ENCODE peak calls at places on chromosomes 2 and 18, in eight cellular contexts. One of them, this sample, is unnamed.

GRCh38 chr18:23563377-23564043 is 22.8 kb downstream of the NPC1 start:
- DNase-seq in fibroblast of lung: peak
- DNase-seq in small intestine: no peak
- DNase-seq in left lung: no peak
- DNase-seq in fibroblast of pulmonary artery: peak
- DNase-seq in hepatocyte: no peak
- DNase-seq in PC-3: no peak
- DNase-seq in mesendoderm: no peak
- DNase-seq in this sample: no peak

GRCh38 chr2:168663993-168664392 is 138.4 kb upstream of the NOSTRIN start:
- DNase-seq in fibroblast of lung: peak
- DNase-seq in small intestine: no peak
- DNase-seq in left lung: no peak
- DNase-seq in fibroblast of pulmonary artery: peak
- DNase-seq in hepatocyte: no peak
- DNase-seq in PC-3: no peak
- DNase-seq in mesendoderm: peak
- DNase-seq in this sample: no peak

GRCh38 chr2:82913566-82913965 is 1545.5 kb downstream of the SUCLG1 start:
- DNase-seq in fibroblast of lung: peak
- DNase-seq in small intestine: no peak
- DNase-seq in left lung: no peak
- DNase-seq in fibroblast of pulmonary artery: no peak
- DNase-seq in hepatocyte: no peak
- DNase-seq in PC-3: no peak
- DNase-seq in mesendoderm: no peak
- DNase-seq in this sample: no peak

GRCh38 chr2:152542995-152543481 is 174.2 kb downstream of the PRPF40A start:
- DNase-seq in fibroblast of lung: peak
- DNase-seq in small intestine: no peak
- DNase-seq in left lung: no peak
- DNase-seq in fibroblast of pulmonary artery: peak
- DNase-seq in hepatocyte: peak
- DNase-seq in PC-3: peak
- DNase-seq in mesendoderm: peak
- DNase-seq in this sample: no peak

GRCh38 chr18:66560092-66560491 is 43.8 kb downstream of the CDH19 start:
- DNase-seq in fibroblast of lung: peak
- DNase-seq in small intestine: peak
- DNase-seq in left lung: no peak
- DNase-seq in fibroblast of pulmonary artery: peak
- DNase-seq in hepatocyte: peak
- DNase-seq in PC-3: peak
- DNase-seq in mesendoderm: peak
- DNase-seq in this sample: no peak

GRCh38 chr2:172172513-172173217 is 70.0 kb upstream of the DLX2 start:
- DNase-seq in fibroblast of lung: peak
- DNase-seq in small intestine: peak
- DNase-seq in left lung: peak
- DNase-seq in fibroblast of pulmonary artery: peak
- DNase-seq in hepatocyte: peak
- DNase-seq in PC-3: peak
- DNase-seq in mesendoderm: peak
- DNase-seq in this sample: peak

GRCh38 chr2:197477764-197478163 is 21.9 kb downstream of the HSPD1 start:
- DNase-seq in fibroblast of lung: no peak
- DNase-seq in small intestine: no peak
- DNase-seq in left lung: no peak
- DNase-seq in fibroblast of pulmonary artery: no peak
- DNase-seq in hepatocyte: no peak
- DNase-seq in PC-3: no peak
- DNase-seq in mesendoderm: no peak
- DNase-seq in this sample: no peak

GRCh38 chr2:217875556-217876252 is 127.1 kb downstream of the TNS1 start:
- DNase-seq in fibroblast of lung: no peak
- DNase-seq in small intestine: no peak
- DNase-seq in left lung: no peak
- DNase-seq in fibroblast of pulmonary artery: no peak
- DNase-seq in hepatocyte: no peak
- DNase-seq in PC-3: no peak
- DNase-seq in mesendoderm: no peak
- DNase-seq in this sample: no peak

GRCh38 chr2:216849987-216850386 is 9.9 kb downstream of the TNP1 start:
- DNase-seq in fibroblast of lung: no peak
- DNase-seq in small intestine: peak
- DNase-seq in left lung: no peak
- DNase-seq in fibroblast of pulmonary artery: peak
- DNase-seq in hepatocyte: no peak
- DNase-seq in PC-3: peak
- DNase-seq in mesendoderm: no peak
- DNase-seq in this sample: no peak

GRCh38 chr18:48819276-48819675 is 131.5 kb downstream of the SMAD7 start:
- DNase-seq in fibroblast of lung: no peak
- DNase-seq in small intestine: peak
- DNase-seq in left lung: peak
- DNase-seq in fibroblast of pulmonary artery: no peak
- DNase-seq in hepatocyte: no peak
- DNase-seq in PC-3: no peak
- DNase-seq in mesendoderm: no peak
- DNase-seq in this sample: no peak

GRCh38 chr2:151409601-151410484 is at the start of gene RIF1:
- DNase-seq in fibroblast of lung: peak
- DNase-seq in small intestine: peak
- DNase-seq in left lung: peak
- DNase-seq in fibroblast of pulmonary artery: peak
- DNase-seq in hepatocyte: peak
- DNase-seq in PC-3: peak
- DNase-seq in mesendoderm: peak
- DNase-seq in this sample: peak

GRCh38 chr2:151410485-151410833 is 757 bp downstream of the RIF1 start:
- DNase-seq in fibroblast of lung: no peak
- DNase-seq in small intestine: no peak
- DNase-seq in left lung: peak
- DNase-seq in fibroblast of pulmonary artery: peak
- DNase-seq in hepatocyte: peak
- DNase-seq in PC-3: peak
- DNase-seq in mesendoderm: peak
- DNase-seq in this sample: peak

GRCh38 chr2:151405376-151405775 is 4.3 kb upstream of the RIF1 start:
- DNase-seq in fibroblast of lung: no peak
- DNase-seq in small intestine: no peak
- DNase-seq in left lung: no peak
- DNase-seq in fibroblast of pulmonary artery: no peak
- DNase-seq in hepatocyte: no peak
- DNase-seq in PC-3: no peak
- DNase-seq in mesendoderm: no peak
- DNase-seq in this sample: no peak

GRCh38 chr2:151407281-151407680 is 2.4 kb upstream of the RIF1 start:
- DNase-seq in fibroblast of lung: no peak
- DNase-seq in small intestine: no peak
- DNase-seq in left lung: no peak
- DNase-seq in fibroblast of pulmonary artery: peak
- DNase-seq in hepatocyte: no peak
- DNase-seq in PC-3: no peak
- DNase-seq in mesendoderm: no peak
- DNase-seq in this sample: no peak

GRCh38 chr2:151408788-151409600 is 708 bp upstream of the RIF1 start:
- DNase-seq in fibroblast of lung: no peak
- DNase-seq in small intestine: no peak
- DNase-seq in left lung: peak
- DNase-seq in fibroblast of pulmonary artery: no peak
- DNase-seq in hepatocyte: no peak
- DNase-seq in PC-3: no peak
- DNase-seq in mesendoderm: peak
- DNase-seq in this sample: peak
- H3K4me3 ChIP-seq in fibroblast of lung: no peak
- H3K4me3 ChIP-seq in small intestine: no peak
- H3K4me3 ChIP-seq in left lung: peak
- H3K4me3 ChIP-seq in fibroblast of pulmonary artery: peak
- H3K4me3 ChIP-seq in hepatocyte: no peak
- H3K4me3 ChIP-seq in PC-3: peak
- H3K4me3 ChIP-seq in mesendoderm: no peak
- H3K4me3 ChIP-seq in this sample: peak

GRCh38 chr18:5214583-5215351 is 17.7 kb upstream of the AKAIN1 start:
- DNase-seq in fibroblast of lung: no peak
- DNase-seq in small intestine: no peak
- DNase-seq in left lung: no peak
- DNase-seq in fibroblast of pulmonary artery: no peak
- DNase-seq in hepatocyte: no peak
- DNase-seq in PC-3: no peak
- DNase-seq in mesendoderm: no peak
- DNase-seq in this sample: no peak
- H3K4me3 ChIP-seq in fibroblast of lung: no peak
- H3K4me3 ChIP-seq in small intestine: no peak
- H3K4me3 ChIP-seq in left lung: no peak
- H3K4me3 ChIP-seq in fibroblast of pulmonary artery: no peak
- H3K4me3 ChIP-seq in hepatocyte: no peak
- H3K4me3 ChIP-seq in PC-3: no peak
- H3K4me3 ChIP-seq in mesendoderm: no peak
- H3K4me3 ChIP-seq in this sample: no peak

GRCh38 chr2:74513605-74514367 is 464 bp upstream of the TLX2 start:
- DNase-seq in fibroblast of lung: no peak
- DNase-seq in small intestine: no peak
- DNase-seq in left lung: no peak
- DNase-seq in fibroblast of pulmonary artery: no peak
- DNase-seq in hepatocyte: no peak
- DNase-seq in PC-3: peak
- DNase-seq in mesendoderm: no peak
- DNase-seq in this sample: peak
- H3K4me3 ChIP-seq in fibroblast of lung: no peak
- H3K4me3 ChIP-seq in small intestine: no peak
- H3K4me3 ChIP-seq in left lung: no peak
- H3K4me3 ChIP-seq in fibroblast of pulmonary artery: no peak
- H3K4me3 ChIP-seq in hepatocyte: no peak
- H3K4me3 ChIP-seq in PC-3: peak
- H3K4me3 ChIP-seq in mesendoderm: no peak
- H3K4me3 ChIP-seq in this sample: peak

DNA sequence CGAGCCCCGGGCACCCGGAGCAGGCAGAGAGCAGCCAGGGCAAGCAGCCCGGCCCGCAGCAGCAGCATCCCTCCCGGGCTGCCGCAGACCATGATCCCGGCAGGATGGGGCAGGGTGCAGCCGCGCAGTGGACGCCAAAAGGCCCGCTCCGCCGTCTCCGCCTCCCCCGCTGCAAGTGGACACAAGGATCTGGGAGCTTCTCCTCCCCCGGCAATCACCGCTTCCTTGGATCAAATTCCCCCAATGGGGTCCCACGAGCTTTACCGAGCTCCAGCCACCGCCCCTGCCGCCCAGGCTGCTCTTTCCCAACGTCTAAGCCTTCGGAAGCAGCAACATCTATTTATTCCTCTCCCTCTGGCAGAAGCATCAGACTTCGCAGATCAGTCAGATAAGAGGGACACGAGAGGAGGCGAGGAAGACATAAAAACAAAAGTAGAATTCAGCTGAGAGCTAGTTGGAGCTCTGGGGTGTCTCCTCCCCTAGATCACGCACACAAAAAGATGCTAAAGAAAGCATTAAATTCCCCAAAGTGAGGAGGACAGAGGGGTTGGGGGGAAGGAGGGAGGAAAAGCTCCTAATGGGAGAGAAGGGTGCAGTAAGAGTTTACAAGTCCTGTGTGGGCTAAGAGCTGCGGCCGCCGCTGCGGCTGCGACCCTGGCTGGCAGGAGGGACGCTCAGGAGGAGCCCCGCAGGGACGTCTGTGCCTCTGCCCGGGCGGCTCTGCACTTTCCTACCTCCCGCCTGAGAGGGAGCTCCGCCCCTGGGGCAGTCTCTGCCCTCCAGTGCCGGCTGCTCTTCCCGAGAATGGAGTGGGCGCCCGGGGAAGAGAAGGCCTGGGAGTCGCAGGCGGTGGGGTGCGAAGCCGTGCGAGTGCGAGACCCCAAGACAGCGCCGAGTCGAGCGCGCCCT is at the start of gene FRZB:
- DNase-seq in fibroblast of lung: peak
- DNase-seq in small intestine: peak
- DNase-seq in left lung: peak
- DNase-seq in fibroblast of pulmonary artery: peak
- DNase-seq in hepatocyte: peak
- DNase-seq in PC-3: peak
- DNase-seq in mesendoderm: peak
- DNase-seq in this sample: peak
- H3K4me3 ChIP-seq in fibroblast of lung: peak
- H3K4me3 ChIP-seq in small intestine: peak
- H3K4me3 ChIP-seq in left lung: peak
- H3K4me3 ChIP-seq in fibroblast of pulmonary artery: peak
- H3K4me3 ChIP-seq in hepatocyte: peak
- H3K4me3 ChIP-seq in PC-3: peak
- H3K4me3 ChIP-seq in mesendoderm: peak
- H3K4me3 ChIP-seq in this sample: peak

GRCh38 chr2:128384446-128384845 is 65.8 kb upstream of the HS6ST1 start:
- DNase-seq in fibroblast of lung: no peak
- DNase-seq in small intestine: no peak
- DNase-seq in left lung: peak
- DNase-seq in fibroblast of pulmonary artery: no peak
- DNase-seq in hepatocyte: no peak
- DNase-seq in PC-3: no peak
- DNase-seq in mesendoderm: no peak
- DNase-seq in this sample: no peak
- H3K4me3 ChIP-seq in fibroblast of lung: no peak
- H3K4me3 ChIP-seq in small intestine: no peak
- H3K4me3 ChIP-seq in left lung: no peak
- H3K4me3 ChIP-seq in fibroblast of pulmonary artery: no peak
- H3K4me3 ChIP-seq in hepatocyte: no peak
- H3K4me3 ChIP-seq in PC-3: no peak
- H3K4me3 ChIP-seq in mesendoderm: no peak
- H3K4me3 ChIP-seq in this sample: no peak

DNA sequence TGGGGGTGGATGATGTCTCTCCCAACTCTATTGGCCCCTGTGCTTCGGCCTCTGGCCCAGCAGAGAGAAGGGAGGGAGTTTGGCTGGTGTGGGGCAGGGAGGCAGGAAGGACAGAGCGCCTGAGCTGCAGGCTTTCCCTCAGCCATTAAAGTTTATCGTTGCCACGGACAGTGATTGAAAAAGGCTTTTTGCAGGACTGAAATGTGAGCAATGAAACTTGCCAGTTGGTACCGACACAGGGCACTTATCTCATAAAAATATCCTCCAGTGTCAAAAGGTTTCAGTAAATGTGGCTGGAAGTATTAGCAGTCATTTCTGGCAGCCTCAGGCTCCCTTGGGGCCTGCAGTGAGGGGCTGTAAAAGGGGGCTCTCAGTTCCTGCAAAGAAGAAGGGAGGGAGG is 169.2 kb downstream of the GLI2 start:
- DNase-seq in fibroblast of lung: no peak
- DNase-seq in small intestine: no peak
- DNase-seq in left lung: no peak
- DNase-seq in fibroblast of pulmonary artery: no peak
- DNase-seq in hepatocyte: peak
- DNase-seq in PC-3: no peak
- DNase-seq in mesendoderm: no peak
- DNase-seq in this sample: no peak
- H3K4me3 ChIP-seq in fibroblast of lung: no peak
- H3K4me3 ChIP-seq in small intestine: no peak
- H3K4me3 ChIP-seq in left lung: no peak
- H3K4me3 ChIP-seq in fibroblast of pulmonary artery: no peak
- H3K4me3 ChIP-seq in hepatocyte: no peak
- H3K4me3 ChIP-seq in PC-3: no peak
- H3K4me3 ChIP-seq in mesendoderm: no peak
- H3K4me3 ChIP-seq in this sample: no peak